ENCODE peak calls at places on chromosome 1, in eight cellular contexts. V is Panc1; S is CD4-positive, alpha-beta memory T cell; O is heart left ventricle; J is right atrium auricular region; T is uterus; D is psoas muscle; N is spleen. Z is an unnamed sample. For H3K4me1, the result is how much of the 10 kb centered on the place peaks cover.

GRCh38 chr1:9687120-9687875 is 35.8 kb downstream of the PIK3CD start:
- DNase-seq in T (peak), V (no peak), O (peak), D (peak), N (peak), J (peak), S (peak), Z (peak)

GRCh38 chr1:65795311-65795710 is 2.6 kb downstream of the PDE4B start:
- DNase-seq in S (no peak), T (no peak), N (no peak), D (no peak), V (no peak), J (no peak), O (no peak), Z (no peak)

GRCh38 chr1:5142389-5142788 is 488.0 kb downstream of the AJAP1 start:
- DNase-seq in D (no peak), N (no peak), V (no peak), J (no peak), S (no peak), T (no peak), O (no peak), Z (no peak)

GRCh38 chr1:162561616-162562451 is at the start of gene UAP1:
- DNase-seq in T (peak), V (no peak), O (no peak), J (no peak), D (no peak), S (peak), N (no peak), Z (no peak)

GRCh38 chr1:67261646-67262045 is 46.0 kb upstream of the IL12RB2 start:
- DNase-seq in N (no peak), D (no peak), O (no peak), S (peak), T (no peak), J (no peak), V (no peak), Z (no peak)

GRCh38 chr1:51916587-51917405 is 38.3 kb upstream of the NRDC start:
- DNase-seq in S (no peak), V (no peak), O (no peak), J (no peak), N (no peak), T (no peak), D (no peak), Z (no peak)

GRCh38 chr1:117686907-117687306 is 81.1 kb downstream of the TENT5C start:
- DNase-seq in S (no peak), T (no peak), D (no peak), J (peak), V (no peak), N (no peak), O (no peak), Z (peak)

GRCh38 chr1:5526385-5526750 is 465.9 kb downstream of the NPHP4 start:
- DNase-seq in D (no peak), S (no peak), T (no peak), N (no peak), O (no peak), J (peak), V (no peak), Z (no peak)

GRCh38 chr1:45306319-45306718 is 20.4 kb upstream of the HPDL start:
- DNase-seq in T (no peak), D (no peak), V (no peak), N (no peak), J (peak), O (no peak), S (no peak), Z (peak)

GRCh38 chr1:198880818-198881597 is 242.2 kb downstream of the PTPRC start:
- DNase-seq in S (no peak), T (no peak), D (no peak), O (no peak), N (no peak), V (peak), J (no peak), Z (peak)

GRCh38 chr1:66176012-66176715 is 357.8 kb upstream of the SGIP1 start:
- DNase-seq in V (no peak), O (no peak), S (no peak), D (no peak), N (no peak), J (no peak), T (no peak), Z (no peak)

GRCh38 chr1:43890815-43891214 is 42.8 kb upstream of the ARTN start:
- DNase-seq in O (no peak), V (no peak), S (no peak), T (no peak), J (no peak), D (no peak), N (no peak), Z (no peak)

GRCh38 chr1:67752306-67752705 is 67.3 kb downstream of the GADD45A start:
- DNase-seq in T (no peak), O (no peak), D (no peak), S (no peak), J (no peak), N (no peak), V (no peak), Z (no peak)

GRCh38 chr1:217211484-217211883 is 419.4 kb downstream of the GPATCH2 start:
- DNase-seq in T (no peak), D (no peak), N (no peak), O (no peak), J (no peak), V (no peak), S (no peak), Z (no peak)

GRCh38 chr1:3630161-3630611 is 5.4 kb downstream of the TPRG1L start:
- DNase-seq in J (no peak), V (no peak), N (peak), S (no peak), O (no peak), T (no peak), D (no peak), Z (no peak)

DNA sequence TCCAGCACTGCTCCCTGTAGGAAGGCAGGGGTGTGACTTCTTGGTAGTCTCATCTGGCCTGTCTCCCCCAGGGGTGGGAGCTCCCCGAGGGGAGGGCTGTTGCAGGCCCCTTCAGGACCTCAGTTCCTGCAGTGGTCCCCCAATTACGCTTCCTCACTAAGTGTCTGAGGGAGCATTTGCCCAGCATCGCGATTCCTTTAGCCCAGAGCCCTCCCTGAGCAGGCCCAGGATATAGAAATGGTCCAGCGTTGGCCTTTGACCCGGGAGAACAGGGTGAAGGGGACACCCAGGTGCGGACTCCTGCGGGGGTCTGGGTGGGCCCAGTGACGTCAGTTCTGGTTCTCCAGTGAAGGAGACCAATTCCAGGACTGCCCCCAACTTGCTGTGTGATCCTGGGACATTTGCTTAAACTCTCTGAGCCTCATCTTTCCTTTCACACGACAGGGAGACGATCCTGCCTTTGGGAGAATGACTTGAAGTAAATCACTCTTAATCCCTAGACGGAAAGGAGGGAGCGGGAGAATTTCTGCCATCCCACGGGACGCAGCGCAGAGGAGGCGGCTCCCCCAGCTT is 32.6 kb upstream of the BTG2 start:
- DNase-seq in V (no peak), T (peak), J (no peak), S (no peak), O (no peak), N (peak), D (no peak), Z (no peak)
- H3K4me1 ChIP-seq in V (under half), T (under half), J (half or more), S (half or more), O (half or more), N (half or more), D (half or more), Z (under half)

GRCh38 chr1:6581561-6582305 is 1.9 kb downstream of the ZBTB48 start:
- DNase-seq in S (no peak), V (no peak), N (peak), T (no peak), D (no peak), O (no peak), J (no peak), Z (no peak)

GRCh38 chr1:6579374-6580118 is at the start of gene ZBTB48:
- DNase-seq in D (peak), O (peak), N (peak), T (peak), V (peak), S (peak), J (peak), Z (peak)

GRCh38 chr1:6580588-6581270 is 935 bp downstream of the ZBTB48 start:
- DNase-seq in O (no peak), T (no peak), S (no peak), N (peak), D (no peak), J (no peak), V (no peak), Z (no peak)

GRCh38 chr1:6578624-6579373 is 995 bp upstream of the ZBTB48 start:
- DNase-seq in N (peak), D (no peak), T (no peak), O (no peak), J (no peak), V (no peak), S (no peak), Z (no peak)

DNA sequence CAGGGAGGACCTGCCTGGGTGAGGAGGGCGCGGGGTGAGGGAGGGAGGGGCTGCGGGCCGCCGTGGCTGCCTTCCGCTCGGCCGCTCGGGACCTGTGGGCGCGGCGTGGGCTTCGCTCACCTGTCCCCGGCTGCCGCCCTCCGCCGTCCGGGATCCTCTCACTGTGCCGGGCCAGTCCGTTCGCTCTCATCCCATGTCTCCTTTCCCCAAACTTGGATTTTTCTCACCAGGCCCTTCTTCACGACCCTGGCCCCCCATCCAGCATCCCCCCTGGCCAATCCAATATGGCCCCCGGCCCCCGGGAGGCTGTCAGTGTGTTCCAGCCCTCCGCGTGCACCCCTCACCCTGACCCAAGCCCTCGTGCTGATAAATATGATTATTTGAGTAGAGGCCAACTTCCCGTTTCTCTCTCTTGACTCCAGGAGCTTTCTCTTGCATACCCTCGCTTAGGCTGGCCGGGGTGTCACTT is 359 bp downstream of the ZBTB48 start:
- DNase-seq in T (no peak), J (no peak), O (no peak), V (no peak), N (no peak), D (peak), S (no peak), Z (peak)
- H3K27ac ChIP-seq in T (peak), J (peak), O (peak), V (peak), N (peak), D (peak), S (peak), Z (peak)

GRCh38 chr1:8671313-8671917 is 146.0 kb downstream of the RERE start:
- DNase-seq in T (peak), S (peak), V (peak), O (peak), J (no peak), D (no peak), N (no peak), Z (peak)
- H3K4me3 ChIP-seq in T (no peak), S (no peak), V (no peak), O (no peak), J (peak), D (no peak), N (no peak), Z (no peak)

DNA sequence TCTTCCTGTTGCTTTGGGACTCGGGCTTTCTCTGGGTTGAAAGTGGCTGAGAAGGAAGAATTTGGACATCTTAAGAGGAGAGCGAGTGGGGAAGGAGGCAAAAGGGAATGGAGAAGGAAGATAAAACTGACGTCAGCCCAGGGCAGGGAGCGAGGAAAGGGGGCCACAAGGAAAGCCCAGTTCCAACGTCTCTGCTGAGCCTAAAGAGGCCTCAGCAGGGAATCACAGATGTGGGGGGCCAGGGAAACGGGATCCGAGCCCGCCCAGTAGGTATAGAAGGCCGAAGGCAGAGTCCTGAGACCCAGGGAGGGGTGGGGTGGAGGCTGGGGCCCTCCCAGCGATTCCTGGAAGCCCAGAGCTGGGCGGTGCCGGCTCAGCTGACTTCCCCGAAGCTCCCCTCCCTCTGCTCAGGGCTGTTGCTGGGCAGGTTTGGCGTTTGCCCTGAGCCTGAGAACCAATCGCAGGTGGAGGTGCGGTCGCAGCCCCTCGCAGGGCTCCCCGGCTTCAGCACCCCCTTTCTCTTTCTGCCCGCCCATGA is 12.7 kb downstream of the ADAMTSL4 start:
- DNase-seq in V (no peak), N (peak), J (peak), O (peak), S (peak), T (peak), D (peak), Z (peak)
- H3K4me1 ChIP-seq in V (half or more), N (half or more), J (half or more), O (half or more), S (half or more), T (under half), D (half or more), Z (under half)

Z was measured in SJSA1.